ENCODE peak calls at places on chromosomes 7 and 10, in ten cellular contexts. V is activated CD8-positive, alpha-beta memory T cell treated with anti-CD3 and anti-CD28 coated beads, Interleukin-2, amount 50 U/mL, for 4 hours; X is dorsolateral prefrontal cortex; L is GDM1; C is HuH-7.5; F is activated CD4-positive, alpha-beta T cell treated with anti-CD3 and anti-CD28 coated beads, Interleukin-2, amount 50 U/mL, for 1 hour; J is AG04449; K is NCI-H2081; H is fibroblast of lung; E is effector memory CD8-positive, alpha-beta T cell. M is an unnamed sample.

GRCh38 chr10:112137381-112137987 is 46.1 kb downstream of the GPAM start:
- DNase-seq in L (peak; percentile 19), F (peak; percentile 61), E (peak; percentile 65), J (no peak), V (peak; percentile 61), C (peak; percentile 78), X (peak; percentile 84), K (peak; percentile 30), H (peak; percentile 31), M (peak; percentile 57)

GRCh38 chr10:96228408-96229019 is 42.9 kb downstream of the BLNK start:
- DNase-seq in F (no peak), V (no peak), E (no peak), H (no peak), J (no peak), C (no peak), L (no peak), X (no peak), K (no peak), M (no peak)

GRCh38 chr7:20542594-20542993 is 72.9 kb upstream of the ABCB5 start:
- DNase-seq in E (no peak), K (no peak), C (no peak), F (no peak), H (peak; percentile 40), V (no peak), J (no peak), L (no peak), X (peak; percentile 22), M (no peak)

GRCh38 chr10:21814866-21815265 is 188.7 kb downstream of the DNAJC1 start:
- DNase-seq in L (no peak), F (no peak), V (no peak), K (no peak), X (no peak), H (peak; percentile 36), C (no peak), J (no peak), E (no peak), M (no peak)

GRCh38 chr10:43237631-43238446 is 29.0 kb downstream of the RASGEF1A start:
- DNase-seq in F (no peak), E (no peak), H (no peak), V (peak; percentile 12), C (no peak), K (no peak), L (no peak), X (peak; percentile 9), J (no peak), M (peak; percentile 1)

GRCh38 chr10:122521011-122521410 is 39.5 kb upstream of the DMBT1 start:
- DNase-seq in L (no peak), J (no peak), K (no peak), H (peak; percentile 26), C (no peak), F (no peak), V (no peak), E (no peak), X (no peak), M (no peak)

GRCh38 chr7:81120803-81121202 is 202.0 kb upstream of the SEMA3C start:
- DNase-seq in K (no peak), X (no peak), C (no peak), H (no peak), J (no peak), V (no peak), F (no peak), L (no peak), E (no peak), M (no peak)

GRCh38 chr7:41189866-41190265 is 513.0 kb downstream of the INHBA start:
- DNase-seq in C (no peak), K (no peak), H (peak; percentile 98), L (no peak), V (no peak), F (no peak), J (peak; percentile 77), E (no peak), X (no peak), M (no peak)

GRCh38 chr10:100654835-100655759 is 90.3 kb upstream of the PAX2 start:
- DNase-seq in J (no peak), K (no peak), F (peak; percentile 10), H (no peak), V (no peak), E (no peak), C (no peak), X (no peak), L (no peak), M (no peak)

GRCh38 chr7:66204822-66205735 is at the start of gene TPST1:
- DNase-seq in L (no peak), E (peak; percentile 73), J (peak; percentile 21), V (peak; percentile 80), K (peak; percentile 96), X (peak; percentile 95), F (peak; percentile 72), H (peak; percentile 81), C (peak; percentile 98), M (peak; percentile 47)

GRCh38 chr10:3186365-3186764 is 13.8 kb upstream of the PITRM1 start:
- DNase-seq in L (no peak), K (no peak), X (no peak), F (peak; percentile 35), H (no peak), V (peak; percentile 41), J (no peak), C (no peak), E (no peak), M (no peak)

GRCh38 chr10:1166828-1167275 is 110.7 kb downstream of the WDR37 start:
- DNase-seq in H (no peak), V (no peak), F (no peak), E (no peak), C (no peak), K (no peak), L (no peak), J (no peak), X (no peak), M (no peak)

GRCh38 chr10:26439436-26440090 is 1.4 kb downstream of the APBB1IP start:
- DNase-seq in C (no peak), V (no peak), J (no peak), F (peak; percentile 14), E (peak; percentile 25), L (no peak), K (no peak), H (no peak), X (no peak), M (no peak)

GRCh38 chr7:2643386-2644229 is 11.8 kb downstream of the TTYH3 start:
- DNase-seq in H (no peak), C (no peak), X (no peak), F (no peak), E (no peak), L (no peak), K (no peak), J (no peak), V (no peak), M (no peak)

GRCh38 chr7:149750122-149750845 is 23.1 kb downstream of the ZNF467 start:
- DNase-seq in H (no peak), F (no peak), X (no peak), C (no peak), E (no peak), V (no peak), K (no peak), J (no peak), L (no peak), M (no peak)

GRCh38 chr7:39504963-39505362 is 61.2 kb upstream of the YAE1 start:
- DNase-seq in E (no peak), X (no peak), J (peak; percentile 7), K (no peak), C (no peak), V (no peak), H (peak; percentile 66), L (no peak), F (no peak), M (no peak)

GRCh38 chr7:32890553-32891045 is 961 bp downstream of the KBTBD2 start:
- DNase-seq in C (no peak), F (peak; percentile 9), K (peak; percentile 61), X (peak; percentile 24), J (no peak), L (peak; percentile 7), H (peak; percentile 62), E (peak; percentile 57), V (no peak), M (no peak)

GRCh38 chr10:13904053-13904452 is 317.3 kb downstream of the PRPF18 start:
- DNase-seq in C (no peak), E (no peak), K (no peak), H (no peak), X (peak; percentile 44), J (no peak), L (no peak), F (no peak), V (no peak), M (no peak)